ENCODE peak calls at places on chromosomes 5 and 9, in six cellular contexts. B, G, N, X, K and C are unnamed samples.

GRCh38 chr9:33765411-33765810 is 29.9 kb upstream of the PRSS3 start:
- DNase-seq in B (no peak), G (no peak), N (no peak), X (no peak), K (no peak), C (no peak)

GRCh38 chr9:99416007-99416406 is 193.9 kb downstream of the SEC61B start:
- DNase-seq in B (no peak), G (no peak), N (peak), X (peak), K (no peak), C (no peak)

GRCh38 chr5:179623906-179624741 is 653 bp upstream of the HNRNPH1 start:
- DNase-seq in B (peak), G (no peak), N (no peak), X (no peak), K (no peak), C (peak)

GRCh38 chr5:171288066-171288465 is 21.0 kb upstream of the TLX3 start:
- DNase-seq in B (no peak), G (no peak), N (no peak), X (no peak), K (no peak), C (no peak)

GRCh38 chr9:34458967-34459355 is 356 bp downstream of the DNAI1 start:
- DNase-seq in B (peak), G (no peak), N (no peak), X (no peak), K (peak), C (no peak)

GRCh38 chr9:127776195-127776918 is 2.1 kb downstream of the SH2D3C start:
- DNase-seq in B (no peak), G (no peak), N (no peak), X (peak), K (no peak), C (no peak)

GRCh38 chr5:87263498-87263897 is 4.2 kb upstream of the RASA1 start:
- DNase-seq in B (no peak), G (no peak), N (no peak), X (no peak), K (no peak), C (no peak)

GRCh38 chr5:1661831-1662558 is 137.6 kb downstream of the MRPL36 start:
- DNase-seq in B (no peak), G (no peak), N (no peak), X (no peak), K (no peak), C (no peak)

GRCh38 chr5:141373673-141374317 is at the start of gene PCDHGA6:
- DNase-seq in B (no peak), G (no peak), N (no peak), X (peak), K (no peak), C (no peak)

GRCh38 chr5:56640763-56641406 is 174.5 kb upstream of the MAP3K1 start:
- DNase-seq in B (peak), G (no peak), N (no peak), X (no peak), K (no peak), C (no peak)

GRCh38 chr9:135986605-135987004 is 25.4 kb upstream of the UBAC1 start:
- DNase-seq in B (no peak), G (no peak), N (no peak), X (no peak), K (no peak), C (no peak)

GRCh38 chr5:128905225-128906110 is 59.8 kb upstream of the SLC27A6 start:
- DNase-seq in B (no peak), G (peak), N (no peak), X (peak), K (peak), C (peak)

GRCh38 chr9:88007291-88007650 is 32.9 kb upstream of the CDK20 start:
- DNase-seq in B (no peak), G (no peak), N (no peak), X (no peak), K (no peak), C (no peak)

GRCh38 chr5:14464661-14465060 is 116.9 kb upstream of the OTULINL start:
- DNase-seq in B (no peak), G (no peak), N (no peak), X (no peak), K (no peak), C (no peak)

GRCh38 chr9:95009459-95009858 is 283.0 kb downstream of the AOPEP start:
- DNase-seq in B (no peak), G (no peak), N (no peak), X (no peak), K (no peak), C (no peak)
- H3K27ac ChIP-seq in B (peak), G (no peak), N (no peak), X (no peak), K (peak), C (peak)

GRCh38 chr5:168282120-168282519 is 9.3 kb upstream of the WWC1 start:
- DNase-seq in B (no peak), G (peak), N (no peak), X (peak), K (no peak), C (no peak)
- H3K27ac ChIP-seq in B (no peak), G (no peak), N (no peak), X (no peak), K (peak), C (no peak)

GRCh38 chr5:68379275-68380026 is 163.9 kb downstream of the PIK3R1 start:
- DNase-seq in B (no peak), G (no peak), N (no peak), X (no peak), K (no peak), C (peak)
- H3K27ac ChIP-seq in B (no peak), G (no peak), N (no peak), X (no peak), K (no peak), C (peak)

GRCh38 chr9:123425261-123425821 is 69.3 kb downstream of the CRB2 start:
- DNase-seq in B (no peak), G (no peak), N (no peak), X (no peak), K (no peak), C (no peak)
- H3K27ac ChIP-seq in B (no peak), G (no peak), N (no peak), X (no peak), K (no peak), C (no peak)

GRCh38 chr5:44336708-44337107 is 52.5 kb downstream of the FGF10 start:
- DNase-seq in B (no peak), G (no peak), N (no peak), X (no peak), K (no peak), C (no peak)
- H3K27ac ChIP-seq in B (no peak), G (no peak), N (no peak), X (no peak), K (no peak), C (no peak)

GRCh38 chr5:130981663-130982062 is 183.4 kb downstream of the HINT1 start:
- DNase-seq in B (no peak), G (no peak), N (no peak), X (no peak), K (no peak), C (no peak)
- H3K27ac ChIP-seq in B (no peak), G (no peak), N (no peak), X (no peak), K (no peak), C (no peak)